ENCODE peak calls at places on chromosomes 12 and 14, in ten cellular contexts. One of them, this sample, is unnamed.

GRCh38 chr12:63079791-63080395 is 71.1 kb downstream of the AVPR1A start:
- DNase-seq in H7: no peak
- DNase-seq in Karpas-422: no peak
- DNase-seq in substantia nigra: no peak
- DNase-seq in activated naive CD4-positive, alpha-beta T cell treated with anti-CD3 and anti-CD28 coated beads, Interleukin-2, amount 50 U/mL, for 16 hours: no peak
- DNase-seq in aorta: no peak
- DNase-seq in renal cortical epithelial cell: peak
- DNase-seq in stimulated activated CD4-positive, alpha-beta T cell treated with anti-CD3 and anti-CD28 coated beads, TNF-alpha, amount 100 ng/mL, for 24 hours: no peak
- DNase-seq in osteocyte: no peak
- DNase-seq in cardiac muscle cell: no peak
- DNase-seq in this sample: no peak

GRCh38 chr12:30420561-30420960 is 275.1 kb downstream of the IPO8 start:
- DNase-seq in H7: no peak
- DNase-seq in Karpas-422: no peak
- DNase-seq in substantia nigra: no peak
- DNase-seq in activated naive CD4-positive, alpha-beta T cell treated with anti-CD3 and anti-CD28 coated beads, Interleukin-2, amount 50 U/mL, for 16 hours: no peak
- DNase-seq in aorta: no peak
- DNase-seq in renal cortical epithelial cell: no peak
- DNase-seq in stimulated activated CD4-positive, alpha-beta T cell treated with anti-CD3 and anti-CD28 coated beads, TNF-alpha, amount 100 ng/mL, for 24 hours: no peak
- DNase-seq in osteocyte: no peak
- DNase-seq in cardiac muscle cell: peak
- DNase-seq in this sample: no peak

GRCh38 chr12:94769040-94769420 is 118.7 kb upstream of the TMCC3 start:
- DNase-seq in H7: no peak
- DNase-seq in Karpas-422: peak
- DNase-seq in substantia nigra: no peak
- DNase-seq in activated naive CD4-positive, alpha-beta T cell treated with anti-CD3 and anti-CD28 coated beads, Interleukin-2, amount 50 U/mL, for 16 hours: no peak
- DNase-seq in aorta: no peak
- DNase-seq in renal cortical epithelial cell: no peak
- DNase-seq in stimulated activated CD4-positive, alpha-beta T cell treated with anti-CD3 and anti-CD28 coated beads, TNF-alpha, amount 100 ng/mL, for 24 hours: no peak
- DNase-seq in osteocyte: no peak
- DNase-seq in cardiac muscle cell: peak
- DNase-seq in this sample: no peak

GRCh38 chr14:66010695-66011094 is 475.5 kb upstream of the CCDC196 start:
- DNase-seq in H7: no peak
- DNase-seq in Karpas-422: no peak
- DNase-seq in substantia nigra: no peak
- DNase-seq in activated naive CD4-positive, alpha-beta T cell treated with anti-CD3 and anti-CD28 coated beads, Interleukin-2, amount 50 U/mL, for 16 hours: no peak
- DNase-seq in aorta: no peak
- DNase-seq in renal cortical epithelial cell: no peak
- DNase-seq in stimulated activated CD4-positive, alpha-beta T cell treated with anti-CD3 and anti-CD28 coated beads, TNF-alpha, amount 100 ng/mL, for 24 hours: no peak
- DNase-seq in osteocyte: no peak
- DNase-seq in cardiac muscle cell: no peak
- DNase-seq in this sample: no peak

GRCh38 chr14:74324945-74325361 is 22.2 kb upstream of the ABCD4 start:
- DNase-seq in H7: peak
- DNase-seq in Karpas-422: peak
- DNase-seq in substantia nigra: peak
- DNase-seq in activated naive CD4-positive, alpha-beta T cell treated with anti-CD3 and anti-CD28 coated beads, Interleukin-2, amount 50 U/mL, for 16 hours: no peak
- DNase-seq in aorta: no peak
- DNase-seq in renal cortical epithelial cell: peak
- DNase-seq in stimulated activated CD4-positive, alpha-beta T cell treated with anti-CD3 and anti-CD28 coated beads, TNF-alpha, amount 100 ng/mL, for 24 hours: no peak
- DNase-seq in osteocyte: no peak
- DNase-seq in cardiac muscle cell: peak
- DNase-seq in this sample: no peak

GRCh38 chr12:4432878-4433820 is 12.5 kb downstream of the FGF6 start:
- DNase-seq in H7: no peak
- DNase-seq in Karpas-422: no peak
- DNase-seq in substantia nigra: no peak
- DNase-seq in activated naive CD4-positive, alpha-beta T cell treated with anti-CD3 and anti-CD28 coated beads, Interleukin-2, amount 50 U/mL, for 16 hours: no peak
- DNase-seq in aorta: no peak
- DNase-seq in renal cortical epithelial cell: no peak
- DNase-seq in stimulated activated CD4-positive, alpha-beta T cell treated with anti-CD3 and anti-CD28 coated beads, TNF-alpha, amount 100 ng/mL, for 24 hours: no peak
- DNase-seq in osteocyte: peak
- DNase-seq in cardiac muscle cell: no peak
- DNase-seq in this sample: no peak

GRCh38 chr12:102421801-102422583 is 58.4 kb downstream of the IGF1 start:
- DNase-seq in H7: no peak
- DNase-seq in Karpas-422: no peak
- DNase-seq in substantia nigra: no peak
- DNase-seq in activated naive CD4-positive, alpha-beta T cell treated with anti-CD3 and anti-CD28 coated beads, Interleukin-2, amount 50 U/mL, for 16 hours: no peak
- DNase-seq in aorta: no peak
- DNase-seq in renal cortical epithelial cell: no peak
- DNase-seq in stimulated activated CD4-positive, alpha-beta T cell treated with anti-CD3 and anti-CD28 coated beads, TNF-alpha, amount 100 ng/mL, for 24 hours: no peak
- DNase-seq in osteocyte: no peak
- DNase-seq in cardiac muscle cell: no peak
- DNase-seq in this sample: no peak

GRCh38 chr12:106753526-106753925 is 21.0 kb upstream of the RIC8B start:
- DNase-seq in H7: no peak
- DNase-seq in Karpas-422: peak
- DNase-seq in substantia nigra: no peak
- DNase-seq in activated naive CD4-positive, alpha-beta T cell treated with anti-CD3 and anti-CD28 coated beads, Interleukin-2, amount 50 U/mL, for 16 hours: peak
- DNase-seq in aorta: no peak
- DNase-seq in renal cortical epithelial cell: no peak
- DNase-seq in stimulated activated CD4-positive, alpha-beta T cell treated with anti-CD3 and anti-CD28 coated beads, TNF-alpha, amount 100 ng/mL, for 24 hours: peak
- DNase-seq in osteocyte: no peak
- DNase-seq in cardiac muscle cell: no peak
- DNase-seq in this sample: peak

GRCh38 chr14:73238262-73238852 is 1.1 kb downstream of the PAPLN start:
- DNase-seq in H7: no peak
- DNase-seq in Karpas-422: no peak
- DNase-seq in substantia nigra: no peak
- DNase-seq in activated naive CD4-positive, alpha-beta T cell treated with anti-CD3 and anti-CD28 coated beads, Interleukin-2, amount 50 U/mL, for 16 hours: no peak
- DNase-seq in aorta: no peak
- DNase-seq in renal cortical epithelial cell: peak
- DNase-seq in stimulated activated CD4-positive, alpha-beta T cell treated with anti-CD3 and anti-CD28 coated beads, TNF-alpha, amount 100 ng/mL, for 24 hours: no peak
- DNase-seq in osteocyte: peak
- DNase-seq in cardiac muscle cell: peak
- DNase-seq in this sample: no peak

GRCh38 chr14:30373053-30373849 is 185.7 kb upstream of the G2E3 start:
- DNase-seq in H7: no peak
- DNase-seq in Karpas-422: no peak
- DNase-seq in substantia nigra: no peak
- DNase-seq in activated naive CD4-positive, alpha-beta T cell treated with anti-CD3 and anti-CD28 coated beads, Interleukin-2, amount 50 U/mL, for 16 hours: no peak
- DNase-seq in aorta: no peak
- DNase-seq in renal cortical epithelial cell: no peak
- DNase-seq in stimulated activated CD4-positive, alpha-beta T cell treated with anti-CD3 and anti-CD28 coated beads, TNF-alpha, amount 100 ng/mL, for 24 hours: no peak
- DNase-seq in osteocyte: no peak
- DNase-seq in cardiac muscle cell: no peak
- DNase-seq in this sample: no peak

GRCh38 chr12:89250213-89250612 is 102.1 kb downstream of the DUSP6 start:
- DNase-seq in H7: no peak
- DNase-seq in Karpas-422: no peak
- DNase-seq in substantia nigra: no peak
- DNase-seq in activated naive CD4-positive, alpha-beta T cell treated with anti-CD3 and anti-CD28 coated beads, Interleukin-2, amount 50 U/mL, for 16 hours: no peak
- DNase-seq in aorta: no peak
- DNase-seq in renal cortical epithelial cell: no peak
- DNase-seq in stimulated activated CD4-positive, alpha-beta T cell treated with anti-CD3 and anti-CD28 coated beads, TNF-alpha, amount 100 ng/mL, for 24 hours: no peak
- DNase-seq in osteocyte: no peak
- DNase-seq in cardiac muscle cell: no peak
- DNase-seq in this sample: no peak

GRCh38 chr12:56007892-56008471 is 10.9 kb downstream of the SUOX start:
- DNase-seq in H7: no peak
- DNase-seq in Karpas-422: no peak
- DNase-seq in substantia nigra: no peak
- DNase-seq in activated naive CD4-positive, alpha-beta T cell treated with anti-CD3 and anti-CD28 coated beads, Interleukin-2, amount 50 U/mL, for 16 hours: no peak
- DNase-seq in aorta: no peak
- DNase-seq in renal cortical epithelial cell: no peak
- DNase-seq in stimulated activated CD4-positive, alpha-beta T cell treated with anti-CD3 and anti-CD28 coated beads, TNF-alpha, amount 100 ng/mL, for 24 hours: no peak
- DNase-seq in osteocyte: no peak
- DNase-seq in cardiac muscle cell: peak
- DNase-seq in this sample: no peak

GRCh38 chr14:54046250-54046649 is 89.6 kb upstream of the BMP4 start:
- DNase-seq in H7: no peak
- DNase-seq in Karpas-422: no peak
- DNase-seq in substantia nigra: no peak
- DNase-seq in activated naive CD4-positive, alpha-beta T cell treated with anti-CD3 and anti-CD28 coated beads, Interleukin-2, amount 50 U/mL, for 16 hours: no peak
- DNase-seq in aorta: no peak
- DNase-seq in renal cortical epithelial cell: no peak
- DNase-seq in stimulated activated CD4-positive, alpha-beta T cell treated with anti-CD3 and anti-CD28 coated beads, TNF-alpha, amount 100 ng/mL, for 24 hours: no peak
- DNase-seq in osteocyte: no peak
- DNase-seq in cardiac muscle cell: no peak
- DNase-seq in this sample: no peak

GRCh38 chr12:70553391-70553859 is 83.8 kb downstream of the PTPRB start:
- DNase-seq in H7: no peak
- DNase-seq in Karpas-422: no peak
- DNase-seq in substantia nigra: no peak
- DNase-seq in activated naive CD4-positive, alpha-beta T cell treated with anti-CD3 and anti-CD28 coated beads, Interleukin-2, amount 50 U/mL, for 16 hours: no peak
- DNase-seq in aorta: no peak
- DNase-seq in renal cortical epithelial cell: no peak
- DNase-seq in stimulated activated CD4-positive, alpha-beta T cell treated with anti-CD3 and anti-CD28 coated beads, TNF-alpha, amount 100 ng/mL, for 24 hours: no peak
- DNase-seq in osteocyte: no peak
- DNase-seq in cardiac muscle cell: peak
- DNase-seq in this sample: no peak

GRCh38 chr14:80003138-80003537 is 208.2 kb downstream of the DIO2 start:
- DNase-seq in H7: no peak
- DNase-seq in Karpas-422: no peak
- DNase-seq in substantia nigra: no peak
- DNase-seq in activated naive CD4-positive, alpha-beta T cell treated with anti-CD3 and anti-CD28 coated beads, Interleukin-2, amount 50 U/mL, for 16 hours: no peak
- DNase-seq in aorta: no peak
- DNase-seq in renal cortical epithelial cell: no peak
- DNase-seq in stimulated activated CD4-positive, alpha-beta T cell treated with anti-CD3 and anti-CD28 coated beads, TNF-alpha, amount 100 ng/mL, for 24 hours: no peak
- DNase-seq in osteocyte: no peak
- DNase-seq in cardiac muscle cell: no peak
- DNase-seq in this sample: no peak

GRCh38 chr14:71731096-71731495 is 201.1 kb upstream of the RGS6 start:
- DNase-seq in H7: no peak
- DNase-seq in Karpas-422: no peak
- DNase-seq in substantia nigra: no peak
- DNase-seq in activated naive CD4-positive, alpha-beta T cell treated with anti-CD3 and anti-CD28 coated beads, Interleukin-2, amount 50 U/mL, for 16 hours: no peak
- DNase-seq in aorta: no peak
- DNase-seq in renal cortical epithelial cell: no peak
- DNase-seq in stimulated activated CD4-positive, alpha-beta T cell treated with anti-CD3 and anti-CD28 coated beads, TNF-alpha, amount 100 ng/mL, for 24 hours: no peak
- DNase-seq in osteocyte: no peak
- DNase-seq in cardiac muscle cell: no peak
- DNase-seq in this sample: no peak

GRCh38 chr14:103518416-103519042 is 4.1 kb downstream of the CKB start:
- DNase-seq in H7: peak
- DNase-seq in Karpas-422: peak
- DNase-seq in substantia nigra: peak
- DNase-seq in activated naive CD4-positive, alpha-beta T cell treated with anti-CD3 and anti-CD28 coated beads, Interleukin-2, amount 50 U/mL, for 16 hours: peak
- DNase-seq in aorta: peak
- DNase-seq in renal cortical epithelial cell: peak
- DNase-seq in stimulated activated CD4-positive, alpha-beta T cell treated with anti-CD3 and anti-CD28 coated beads, TNF-alpha, amount 100 ng/mL, for 24 hours: peak
- DNase-seq in osteocyte: no peak
- DNase-seq in cardiac muscle cell: peak
- DNase-seq in this sample: peak

GRCh38 chr14:70595443-70596185 is 4.8 kb downstream of the MED6 start:
- DNase-seq in H7: no peak
- DNase-seq in Karpas-422: no peak
- DNase-seq in substantia nigra: no peak
- DNase-seq in activated naive CD4-positive, alpha-beta T cell treated with anti-CD3 and anti-CD28 coated beads, Interleukin-2, amount 50 U/mL, for 16 hours: no peak
- DNase-seq in aorta: no peak
- DNase-seq in renal cortical epithelial cell: no peak
- DNase-seq in stimulated activated CD4-positive, alpha-beta T cell treated with anti-CD3 and anti-CD28 coated beads, TNF-alpha, amount 100 ng/mL, for 24 hours: no peak
- DNase-seq in osteocyte: no peak
- DNase-seq in cardiac muscle cell: no peak
- DNase-seq in this sample: no peak

GRCh38 chr12:132285991-132286681 is 43.3 kb downstream of the GALNT9 start:
- DNase-seq in H7: peak
- DNase-seq in Karpas-422: no peak
- DNase-seq in substantia nigra: peak
- DNase-seq in activated naive CD4-positive, alpha-beta T cell treated with anti-CD3 and anti-CD28 coated beads, Interleukin-2, amount 50 U/mL, for 16 hours: no peak
- DNase-seq in aorta: peak
- DNase-seq in renal cortical epithelial cell: peak
- DNase-seq in stimulated activated CD4-positive, alpha-beta T cell treated with anti-CD3 and anti-CD28 coated beads, TNF-alpha, amount 100 ng/mL, for 24 hours: no peak
- DNase-seq in osteocyte: no peak
- DNase-seq in cardiac muscle cell: peak
- DNase-seq in this sample: no peak

GRCh38 chr14:93114068-93114710 is 1.5 kb downstream of the ITPK1 start:
- DNase-seq in H7: peak
- DNase-seq in Karpas-422: no peak
- DNase-seq in substantia nigra: no peak
- DNase-seq in activated naive CD4-positive, alpha-beta T cell treated with anti-CD3 and anti-CD28 coated beads, Interleukin-2, amount 50 U/mL, for 16 hours: no peak
- DNase-seq in aorta: no peak
- DNase-seq in renal cortical epithelial cell: no peak
- DNase-seq in stimulated activated CD4-positive, alpha-beta T cell treated with anti-CD3 and anti-CD28 coated beads, TNF-alpha, amount 100 ng/mL, for 24 hours: no peak
- DNase-seq in osteocyte: no peak
- DNase-seq in cardiac muscle cell: no peak
- DNase-seq in this sample: no peak

GRCh38 chr12:66072566-66072965 is 58.0 kb downstream of the LLPH start:
- DNase-seq in H7: no peak
- DNase-seq in Karpas-422: no peak
- DNase-seq in substantia nigra: no peak
- DNase-seq in activated naive CD4-positive, alpha-beta T cell treated with anti-CD3 and anti-CD28 coated beads, Interleukin-2, amount 50 U/mL, for 16 hours: no peak
- DNase-seq in aorta: no peak
- DNase-seq in renal cortical epithelial cell: no peak
- DNase-seq in stimulated activated CD4-positive, alpha-beta T cell treated with anti-CD3 and anti-CD28 coated beads, TNF-alpha, amount 100 ng/mL, for 24 hours: no peak
- DNase-seq in osteocyte: no peak
- DNase-seq in cardiac muscle cell: no peak
- DNase-seq in this sample: no peak

GRCh38 chr12:66144796-66145754 is 14.5 kb upstream of the LLPH start:
- DNase-seq in H7: peak
- DNase-seq in Karpas-422: no peak
- DNase-seq in substantia nigra: no peak
- DNase-seq in activated naive CD4-positive, alpha-beta T cell treated with anti-CD3 and anti-CD28 coated beads, Interleukin-2, amount 50 U/mL, for 16 hours: no peak
- DNase-seq in aorta: no peak
- DNase-seq in renal cortical epithelial cell: peak
- DNase-seq in stimulated activated CD4-positive, alpha-beta T cell treated with anti-CD3 and anti-CD28 coated beads, TNF-alpha, amount 100 ng/mL, for 24 hours: no peak
- DNase-seq in osteocyte: no peak
- DNase-seq in cardiac muscle cell: peak
- DNase-seq in this sample: no peak

GRCh38 chr14:95527392-95528002 is 7.4 kb upstream of the GLRX5 start:
- DNase-seq in H7: no peak
- DNase-seq in Karpas-422: peak
- DNase-seq in substantia nigra: peak
- DNase-seq in activated naive CD4-positive, alpha-beta T cell treated with anti-CD3 and anti-CD28 coated beads, Interleukin-2, amount 50 U/mL, for 16 hours: peak
- DNase-seq in aorta: peak
- DNase-seq in renal cortical epithelial cell: peak
- DNase-seq in stimulated activated CD4-positive, alpha-beta T cell treated with anti-CD3 and anti-CD28 coated beads, TNF-alpha, amount 100 ng/mL, for 24 hours: no peak
- DNase-seq in osteocyte: no peak
- DNase-seq in cardiac muscle cell: peak
- DNase-seq in this sample: no peak

GRCh38 chr14:64625363-64626232 is 75.8 kb downstream of the PPP1R36 start:
- DNase-seq in H7: no peak
- DNase-seq in Karpas-422: no peak
- DNase-seq in substantia nigra: no peak
- DNase-seq in activated naive CD4-positive, alpha-beta T cell treated with anti-CD3 and anti-CD28 coated beads, Interleukin-2, amount 50 U/mL, for 16 hours: no peak
- DNase-seq in aorta: no peak
- DNase-seq in renal cortical epithelial cell: no peak
- DNase-seq in stimulated activated CD4-positive, alpha-beta T cell treated with anti-CD3 and anti-CD28 coated beads, TNF-alpha, amount 100 ng/mL, for 24 hours: no peak
- DNase-seq in osteocyte: no peak
- DNase-seq in cardiac muscle cell: no peak
- DNase-seq in this sample: no peak

GRCh38 chr12:19490908-19491307 is 51.6 kb downstream of the AEBP2 start:
- DNase-seq in H7: no peak
- DNase-seq in Karpas-422: no peak
- DNase-seq in substantia nigra: no peak
- DNase-seq in activated naive CD4-positive, alpha-beta T cell treated with anti-CD3 and anti-CD28 coated beads, Interleukin-2, amount 50 U/mL, for 16 hours: no peak
- DNase-seq in aorta: no peak
- DNase-seq in renal cortical epithelial cell: no peak
- DNase-seq in stimulated activated CD4-positive, alpha-beta T cell treated with anti-CD3 and anti-CD28 coated beads, TNF-alpha, amount 100 ng/mL, for 24 hours: no peak
- DNase-seq in osteocyte: no peak
- DNase-seq in cardiac muscle cell: no peak
- DNase-seq in this sample: no peak

GRCh38 chr12:42237853-42238239 is 202 bp downstream of the YAF2 start:
- DNase-seq in H7: no peak
- DNase-seq in Karpas-422: no peak
- DNase-seq in substantia nigra: no peak
- DNase-seq in activated naive CD4-positive, alpha-beta T cell treated with anti-CD3 and anti-CD28 coated beads, Interleukin-2, amount 50 U/mL, for 16 hours: no peak
- DNase-seq in aorta: no peak
- DNase-seq in renal cortical epithelial cell: no peak
- DNase-seq in stimulated activated CD4-positive, alpha-beta T cell treated with anti-CD3 and anti-CD28 coated beads, TNF-alpha, amount 100 ng/mL, for 24 hours: no peak
- DNase-seq in osteocyte: no peak
- DNase-seq in cardiac muscle cell: no peak
- DNase-seq in this sample: no peak

GRCh38 chr12:57605308-57606015 is 838 bp downstream of the DTX3 start:
- DNase-seq in H7: peak
- DNase-seq in Karpas-422: no peak
- DNase-seq in substantia nigra: peak
- DNase-seq in activated naive CD4-positive, alpha-beta T cell treated with anti-CD3 and anti-CD28 coated beads, Interleukin-2, amount 50 U/mL, for 16 hours: no peak
- DNase-seq in aorta: no peak
- DNase-seq in renal cortical epithelial cell: no peak
- DNase-seq in stimulated activated CD4-positive, alpha-beta T cell treated with anti-CD3 and anti-CD28 coated beads, TNF-alpha, amount 100 ng/mL, for 24 hours: no peak
- DNase-seq in osteocyte: no peak
- DNase-seq in cardiac muscle cell: no peak
- DNase-seq in this sample: no peak